ENCODE peak calls at places on chromosomes 11 and 22, in nine cellular contexts. Y, H, W, M, B, K, L, P and C are unnamed samples.

GRCh38 chr11:78424334-78425270 is 7.0 kb upstream of the GAB2 start:
- DNase-seq in Y (peak; percentile 16), H (peak; percentile 83), W (peak; percentile 21), M (no peak), B (no peak), K (peak; percentile 70), L (no peak), P (peak; percentile 59), C (peak; percentile 55)

GRCh38 chr22:49937758-49938564 is 19.5 kb downstream of the CRELD2 start:
- DNase-seq in Y (no peak), H (no peak), W (no peak), M (no peak), B (peak; percentile 76), K (no peak), L (no peak), P (no peak), C (no peak)

GRCh38 chr22:36728505-36728904 is 25.0 kb upstream of the CACNG2 start:
- DNase-seq in Y (no peak), H (no peak), W (no peak), M (no peak), B (no peak), K (no peak), L (no peak), P (no peak), C (no peak)

GRCh38 chr11:84685149-84685548 is 942.0 kb downstream of the DLG2 start:
- DNase-seq in Y (no peak), H (no peak), W (no peak), M (no peak), B (no peak), K (no peak), L (no peak), P (no peak), C (no peak)

GRCh38 chr11:61919113-61919840 is 1.9 kb upstream of the RAB3IL1 start:
- DNase-seq in Y (no peak), H (no peak), W (no peak), M (no peak), B (no peak), K (no peak), L (no peak), P (no peak), C (peak; percentile 75)

GRCh38 chr11:29135504-29135903 is 881.3 kb downstream of the KCNA4 start:
- DNase-seq in Y (no peak), H (no peak), W (no peak), M (no peak), B (no peak), K (no peak), L (no peak), P (no peak), C (no peak)

GRCh38 chr11:87437844-87438223 is 400.1 kb downstream of the TMEM135 start:
- DNase-seq in Y (no peak), H (no peak), W (no peak), M (no peak), B (no peak), K (no peak), L (peak; percentile 10), P (no peak), C (no peak)

GRCh38 chr22:50304528-50305392 is 2.7 kb downstream of the PLXNB2 start:
- DNase-seq in Y (peak; percentile 45), H (peak; percentile 81), W (no peak), M (no peak), B (no peak), K (no peak), L (no peak), P (no peak), C (peak; percentile 64)

GRCh38 chr11:79415411-79415810 is 25.4 kb downstream of the TENM4 start:
- DNase-seq in Y (no peak), H (no peak), W (no peak), M (no peak), B (no peak), K (no peak), L (no peak), P (no peak), C (no peak)

GRCh38 chr11:70240337-70240736 is 30.2 kb upstream of the PPFIA1 start:
- DNase-seq in Y (no peak), H (no peak), W (no peak), M (no peak), B (no peak), K (no peak), L (no peak), P (no peak), C (no peak)

GRCh38 chr11:134532921-134533421 is 120.9 kb upstream of the B3GAT1 start:
- DNase-seq in Y (no peak), H (no peak), W (no peak), M (no peak), B (no peak), K (no peak), L (no peak), P (no peak), C (no peak)

GRCh38 chr22:44337658-44338004 is 24.9 kb upstream of the SHISAL1 start:
- DNase-seq in Y (peak; percentile 33), H (no peak), W (peak; percentile 60), M (no peak), B (no peak), K (no peak), L (no peak), P (no peak), C (peak; percentile 38)

GRCh38 chr11:122656631-122657101 is 1.1 kb downstream of the UBASH3B start:
- DNase-seq in Y (peak; percentile 43), H (no peak), W (peak; percentile 63), M (no peak), B (no peak), K (no peak), L (no peak), P (no peak), C (no peak)

GRCh38 chr11:72204865-72205264 is 11.7 kb upstream of the FOLR2 start:
- DNase-seq in Y (no peak), H (no peak), W (no peak), M (no peak), B (no peak), K (no peak), L (no peak), P (no peak), C (no peak)

DNA sequence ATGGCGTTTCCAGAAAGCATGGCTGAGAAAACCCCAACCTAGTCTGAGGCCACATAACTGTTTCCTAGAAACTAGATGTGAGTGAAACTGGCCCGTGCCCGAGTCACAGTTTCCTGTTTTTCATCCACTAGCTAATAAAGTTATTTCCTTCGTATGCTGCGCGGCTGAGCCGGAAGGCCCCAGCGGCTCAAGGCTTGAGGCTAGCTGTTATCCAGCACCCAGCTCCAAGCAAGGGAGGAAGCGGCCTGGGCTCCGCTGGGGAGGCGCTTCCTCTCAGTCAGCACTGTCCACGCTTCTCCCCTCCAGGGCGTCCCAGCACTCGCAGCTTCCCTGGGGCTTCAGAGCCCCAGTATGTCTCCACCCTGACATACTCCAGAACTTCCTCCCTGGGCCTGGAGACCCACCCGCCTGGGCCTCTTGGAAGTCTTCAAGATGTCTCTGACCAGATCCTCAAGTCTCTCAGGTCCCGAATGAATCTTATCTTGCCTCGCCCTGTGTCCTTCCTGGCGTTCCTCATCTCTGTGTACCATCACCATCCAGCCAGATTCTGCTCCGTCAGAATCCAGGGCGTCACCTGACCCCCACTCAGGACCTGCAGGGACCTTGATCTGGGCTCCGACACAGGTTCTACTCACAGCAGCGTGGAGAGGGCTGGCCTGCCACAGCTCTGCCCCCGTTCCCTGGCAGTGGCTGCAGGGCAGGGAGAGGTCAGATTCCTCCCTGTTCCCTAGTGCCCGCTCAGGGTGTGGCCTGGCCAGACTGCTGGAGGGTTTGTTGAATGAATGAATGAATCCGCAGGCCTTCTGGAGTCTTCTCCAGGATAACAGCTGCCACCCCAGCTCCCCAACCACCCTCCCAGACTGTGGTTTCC is 81.9 kb downstream of the LRRC32 start:
- DNase-seq in Y (no peak), H (peak; percentile 10), W (no peak), M (no peak), B (no peak), K (no peak), L (no peak), P (peak; percentile 10), C (no peak)
- TF ChIP-seq REST in Y (no peak), H (no peak), W (no peak), M (no peak), B (no peak), K (no peak), L (no peak), P (no peak), C (no peak)

DNA sequence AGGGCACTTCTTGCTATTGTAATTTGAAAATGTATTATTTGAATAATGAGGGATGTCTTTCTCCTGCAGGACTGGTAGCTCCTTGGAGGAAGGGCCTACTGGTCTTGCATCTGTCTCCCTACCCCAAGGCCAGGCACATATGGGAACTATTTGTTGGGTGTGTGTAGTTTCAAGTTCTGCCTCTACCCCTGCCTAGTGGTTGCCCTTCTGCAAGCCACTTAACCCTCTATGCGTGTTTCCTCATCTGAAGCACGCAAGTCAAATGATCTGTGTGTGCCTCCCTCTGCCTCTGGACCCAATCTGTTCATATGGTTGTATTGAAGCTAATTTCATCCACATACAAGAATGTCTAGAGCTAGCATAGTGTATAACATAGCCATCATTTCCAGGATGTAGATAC is 67.0 kb downstream of the WNT11 start:
- DNase-seq in Y (no peak), H (no peak), W (no peak), M (no peak), B (no peak), K (no peak), L (no peak), P (no peak), C (no peak)
- TF ChIP-seq REST in Y (no peak), H (no peak), W (no peak), M (no peak), B (no peak), K (no peak), L (no peak), P (no peak), C (no peak)

DNA sequence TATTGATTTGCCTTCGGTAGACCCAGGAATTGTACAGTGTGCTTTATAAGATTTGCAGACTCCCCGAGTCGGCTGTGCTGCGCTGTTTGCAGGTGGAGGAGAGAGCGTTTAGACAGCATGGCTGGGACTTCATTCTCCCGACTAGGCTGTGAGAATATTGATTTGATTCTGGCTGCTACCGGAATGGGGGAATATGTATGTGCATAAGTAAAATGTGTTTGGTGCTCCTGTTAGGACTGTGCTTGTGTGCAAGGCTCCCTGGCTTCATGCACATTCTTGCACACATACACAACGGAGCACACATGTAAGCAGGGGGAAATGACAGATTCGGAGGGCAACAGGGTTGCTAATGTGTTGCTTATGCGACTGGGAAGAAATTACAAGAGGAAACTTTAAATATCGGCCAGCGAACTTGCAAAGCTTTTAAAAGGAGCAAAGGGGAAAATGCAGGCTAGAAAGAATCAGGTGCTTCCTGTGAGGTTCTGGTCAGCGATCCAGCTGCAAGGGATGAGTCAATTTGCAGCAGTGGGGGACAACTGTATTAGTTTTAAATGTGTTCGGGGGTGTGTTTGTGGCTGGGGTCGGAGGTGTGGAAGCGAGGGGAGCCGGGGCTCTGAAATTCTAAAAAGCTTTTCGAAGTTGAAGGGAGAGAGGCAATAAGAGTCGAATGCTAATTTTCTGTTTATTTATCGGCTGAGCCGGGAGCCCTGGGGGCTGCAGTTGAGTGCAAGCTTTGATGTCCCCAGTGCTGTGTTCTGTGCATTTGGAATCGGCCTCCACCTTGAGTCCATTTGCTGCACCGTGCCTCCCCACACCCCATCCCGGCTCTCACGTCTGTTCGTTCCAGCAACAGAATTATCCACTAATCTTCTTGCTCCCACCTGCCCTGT is 731 bp downstream of the NTM start:
- DNase-seq in Y (no peak), H (no peak), W (no peak), M (no peak), B (no peak), K (no peak), L (no peak), P (peak; percentile 36), C (no peak)
- TF ChIP-seq REST in Y (no peak), H (no peak), W (no peak), M (no peak), B (no peak), K (no peak), L (no peak), P (no peak), C (no peak)

GRCh38 chr11:119373059-119373875 is 8.2 kb downstream of the USP2 start:
- DNase-seq in Y (no peak), H (no peak), W (no peak), M (no peak), B (peak; percentile 43), K (no peak), L (no peak), P (no peak), C (no peak)
- TF ChIP-seq REST in Y (no peak), H (no peak), W (no peak), M (no peak), B (no peak), K (no peak), L (no peak), P (no peak), C (no peak)